ENCODE peak calls at places on chromosome X, in nine cellular contexts. C is OCI-LY7, U is mammary epithelial cell, B is tibial nerve, E is ovary, N is fibroblast of mammary gland, H is Peyer's patch, I is ascending aorta, T is omental fat pad. V is an unnamed sample.

GRCh38 chrX:24846551-24847170 is 152.9 kb downstream of the POLA1 start:
- DNase-seq in H (no peak), E (peak), B (peak), U (no peak), C (no peak), N (peak), T (no peak), I (no peak), V (no peak)

GRCh38 chrX:22043872-22044271 is 11.7 kb downstream of the PHEX start:
- DNase-seq in H (no peak), T (no peak), N (no peak), B (no peak), I (no peak), U (no peak), E (no peak), C (no peak), V (no peak)

GRCh38 chrX:125205918-125206665 is 113.6 kb upstream of the TEX13C start:
- DNase-seq in C (no peak), U (no peak), H (no peak), E (no peak), T (no peak), N (no peak), B (no peak), I (no peak), V (no peak)

GRCh38 chrX:26442340-26442739 is 226.4 kb downstream of the MAGEB5 start:
- DNase-seq in N (peak), H (no peak), B (no peak), E (no peak), U (peak), I (no peak), C (no peak), T (no peak), V (peak)

GRCh38 chrX:52422884-52423283 is 54.1 kb downstream of the XAGE2 start:
- DNase-seq in H (no peak), C (no peak), B (no peak), U (no peak), N (peak), T (no peak), I (no peak), E (no peak), V (no peak)

GRCh38 chrX:15334561-15334960 is 762 bp downstream of the PIGA start:
- DNase-seq in T (no peak), E (no peak), I (no peak), C (peak), U (peak), B (no peak), N (peak), H (no peak), V (peak)

GRCh38 chrX:17860811-17861495 is at the start of gene RAI2:
- DNase-seq in N (no peak), I (no peak), T (no peak), H (peak), U (no peak), B (no peak), E (peak), C (no peak), V (no peak)

GRCh38 chrX:135327299-135327698 is 18.0 kb downstream of the ETDC start:
- DNase-seq in H (no peak), T (no peak), E (no peak), C (no peak), U (peak), B (no peak), N (peak), I (no peak), V (peak)

GRCh38 chrX:145817299-145817665 is 347 bp upstream of the SLITRK2 start:
- DNase-seq in N (peak), C (no peak), I (no peak), B (no peak), E (no peak), H (no peak), T (no peak), U (no peak), V (no peak)

GRCh38 chrX:135168533-135168932 is 2.7 kb downstream of the CT55 start:
- DNase-seq in H (no peak), T (no peak), B (no peak), I (no peak), N (no peak), E (no peak), C (no peak), U (no peak), V (no peak)

GRCh38 chrX:96424007-96424406 is 260.6 kb upstream of the DIAPH2 start:
- DNase-seq in I (no peak), H (no peak), U (no peak), T (no peak), C (no peak), N (peak), B (no peak), E (no peak), V (peak)

GRCh38 chrX:134636859-134637258 is 21.4 kb downstream of the PLAC1 start:
- DNase-seq in U (no peak), T (no peak), H (no peak), B (no peak), E (no peak), C (no peak), N (peak), I (no peak), V (no peak)

GRCh38 chrX:153830632-153831434 is 489 bp upstream of the PDZD4 start:
- DNase-seq in B (no peak), T (no peak), U (no peak), E (no peak), I (no peak), N (no peak), H (no peak), C (no peak), V (no peak)

GRCh38 chrX:14351889-14352288 is 177.4 kb upstream of the GLRA2 start:
- DNase-seq in H (no peak), C (no peak), I (no peak), U (no peak), T (no peak), N (no peak), B (no peak), E (no peak), V (no peak)

GRCh38 chrX:34877451-34877850 is 65.1 kb upstream of the FAM47B start:
- DNase-seq in I (no peak), T (no peak), U (no peak), H (no peak), N (peak), C (no peak), E (no peak), B (no peak), V (no peak)

GRCh38 chrX:17596051-17596450 is 141.2 kb upstream of the SCML1 start:
- DNase-seq in T (no peak), B (no peak), H (no peak), I (no peak), N (peak), E (no peak), U (peak), C (no peak), V (peak)

GRCh38 chrX:153766098-153766817 is 2.2 kb downstream of the PLXNB3 start:
- DNase-seq in U (peak), I (no peak), T (no peak), C (peak), N (peak), B (no peak), E (no peak), H (no peak), V (peak)

GRCh38 chrX:46637937-46638336 is 64.4 kb downstream of the CHST7 start:
- DNase-seq in C (no peak), N (peak), B (no peak), I (no peak), E (no peak), T (no peak), H (no peak), U (peak), V (no peak)

GRCh38 chrX:44828008-44828605 is 15.7 kb upstream of the DUSP21 start:
- DNase-seq in E (no peak), B (no peak), U (peak), H (no peak), C (no peak), N (peak), I (no peak), T (no peak), V (peak)

GRCh38 chrX:139023531-139023930 is 312.0 kb upstream of the FGF13 start:
- DNase-seq in H (no peak), C (no peak), U (no peak), I (no peak), B (no peak), E (no peak), N (no peak), T (no peak), V (peak)

GRCh38 chrX:72470593-72471310 is 101.9 kb downstream of the HDAC8 start:
- DNase-seq in C (no peak), N (no peak), T (no peak), U (no peak), I (no peak), B (no peak), H (no peak), E (no peak), V (no peak)

GRCh38 chrX:37824491-37825224 is 22.7 kb downstream of the DYNLT3 start:
- DNase-seq in B (no peak), T (no peak), H (no peak), N (no peak), I (no peak), C (peak), U (no peak), E (no peak), V (no peak)

DNA sequence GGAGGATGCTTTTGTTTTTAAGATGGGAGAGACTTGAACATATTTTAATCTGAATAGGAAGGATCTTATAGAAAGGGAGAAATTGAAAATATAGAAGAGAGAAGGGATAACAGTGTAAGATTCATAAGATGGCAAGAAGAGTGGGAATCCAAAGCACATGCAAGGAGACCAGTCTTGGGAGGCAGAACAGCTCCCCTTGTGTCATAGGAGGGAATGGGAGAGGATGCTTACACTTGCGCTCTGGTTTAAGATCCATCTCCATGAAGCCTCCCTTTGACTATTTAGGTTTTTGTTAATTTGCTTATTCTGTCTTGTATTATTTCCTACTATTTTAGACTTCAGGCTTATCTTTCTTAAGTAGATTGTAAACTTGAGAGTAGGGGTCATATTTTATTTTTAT is 42.7 kb downstream of the KIF4A start:
- DNase-seq in E (no peak), T (no peak), H (no peak), N (no peak), I (no peak), U (no peak), C (no peak), B (no peak), V (no peak)
- TF ChIP-seq CTCF in E (no peak), T (no peak), H (no peak), N (peak), I (no peak), U (peak), C (no peak), B (no peak), V (peak)

GRCh38 chrX:68918202-68918601 is 89.4 kb downstream of the EFNB1 start:
- DNase-seq in I (no peak), C (no peak), N (no peak), B (no peak), U (no peak), E (no peak), H (no peak), T (no peak), V (no peak)
- TF ChIP-seq CTCF in I (no peak), C (peak), N (no peak), B (no peak), U (peak), E (no peak), H (no peak), T (no peak), V (no peak)

DNA sequence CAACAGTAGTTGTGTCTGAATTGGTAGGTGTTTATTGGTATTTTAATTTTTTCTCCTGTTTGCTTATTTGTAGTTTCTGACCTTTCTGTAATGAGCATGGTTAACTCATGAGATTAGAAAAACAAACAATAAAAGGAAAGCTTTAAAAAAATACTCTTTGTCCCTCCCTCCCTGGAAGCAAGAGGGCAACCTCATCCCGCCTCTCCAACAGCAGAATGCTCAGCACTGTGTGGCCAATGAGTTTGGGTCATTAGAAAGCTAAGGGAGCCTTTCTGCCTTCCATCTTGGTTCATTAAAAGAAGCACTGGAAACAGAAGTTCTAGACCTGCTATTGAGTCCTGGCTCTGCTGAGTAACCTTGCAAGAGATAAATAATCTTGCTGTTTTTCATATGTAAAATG is 33.9 kb downstream of the TRPC5 start:
- DNase-seq in I (no peak), T (no peak), E (no peak), B (no peak), N (no peak), C (no peak), H (no peak), U (no peak), V (no peak)
- TF ChIP-seq CTCF in I (no peak), T (no peak), E (no peak), B (no peak), N (no peak), C (no peak), H (no peak), U (no peak), V (no peak)

DNA sequence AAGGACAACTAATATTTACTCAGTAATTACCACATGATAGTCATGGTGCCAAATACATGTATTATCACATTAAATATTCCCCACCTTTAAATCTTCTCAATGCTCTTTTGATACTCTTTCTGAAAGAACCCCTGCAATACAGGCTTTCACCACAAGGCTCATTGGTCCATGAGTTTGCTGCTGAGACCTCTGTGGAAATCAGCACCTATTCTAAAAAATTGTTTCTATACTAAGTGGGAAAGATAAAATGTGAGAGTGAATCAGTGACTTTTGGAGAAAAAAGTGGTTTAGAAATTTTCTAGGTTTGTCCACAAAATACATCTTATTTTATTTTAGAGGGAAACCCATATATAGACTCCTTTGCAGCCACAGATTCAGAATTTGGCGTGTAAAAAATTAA is 257.3 kb downstream of the ZIC3 start:
- DNase-seq in I (no peak), H (no peak), B (no peak), E (no peak), U (no peak), N (no peak), T (no peak), C (no peak), V (no peak)
- TF ChIP-seq CTCF in I (peak), H (no peak), B (no peak), E (no peak), U (no peak), N (no peak), T (no peak), C (peak), V (no peak)

DNA sequence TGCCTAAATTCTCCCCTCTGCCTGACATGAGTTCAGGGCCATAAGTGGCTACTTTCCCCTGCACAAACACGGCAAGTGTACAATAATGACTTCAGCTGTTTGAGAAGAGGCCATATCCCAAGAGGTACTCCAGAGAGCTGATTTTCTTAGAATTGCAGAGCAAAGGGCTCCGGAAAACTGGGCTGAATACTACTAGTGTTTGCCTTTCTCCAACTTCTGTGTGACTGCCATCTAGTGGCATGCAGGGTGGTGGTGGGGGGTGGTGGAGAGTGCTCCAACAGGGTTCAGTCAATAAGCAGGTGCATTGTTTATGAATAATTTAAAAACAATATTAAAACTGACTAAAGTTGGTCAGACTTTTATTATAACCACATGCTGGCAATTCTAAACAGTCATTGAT is 130.0 kb downstream of the CHRDL1 start:
- DNase-seq in H (no peak), C (peak), I (no peak), B (no peak), E (no peak), T (no peak), N (peak), U (peak), V (peak)
- TF ChIP-seq CTCF in H (no peak), C (peak), I (no peak), B (no peak), E (no peak), T (no peak), N (peak), U (peak), V (peak)

GRCh38 chrX:102684772-102685520 is 27.3 kb upstream of the GPRASP2 start:
- DNase-seq in N (no peak), B (no peak), H (no peak), U (no peak), T (no peak), I (no peak), E (no peak), C (no peak), V (no peak)
- TF ChIP-seq CTCF in N (no peak), B (no peak), H (no peak), U (no peak), T (no peak), I (no peak), E (no peak), C (no peak), V (no peak)

DNA sequence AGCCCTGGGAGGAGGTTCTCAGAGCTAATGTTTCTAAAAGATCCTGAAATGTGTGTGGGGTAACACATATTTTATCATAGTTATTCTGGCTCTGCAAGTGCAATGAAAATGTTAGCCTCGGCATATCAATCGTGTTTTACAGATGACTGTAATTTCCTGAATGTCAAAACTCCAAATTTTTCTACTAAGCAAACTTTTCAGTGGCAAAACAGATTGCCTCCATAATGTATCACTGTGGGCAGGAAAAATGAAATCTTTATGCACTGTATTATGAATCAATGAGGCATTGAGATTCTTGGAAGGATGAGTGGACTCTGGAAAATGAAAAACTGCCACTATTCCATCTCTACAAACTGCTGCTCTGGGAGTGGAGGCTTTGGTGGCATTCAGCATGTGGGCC is 160.0 kb upstream of the MBNL3 start:
- DNase-seq in U (no peak), H (no peak), T (no peak), N (no peak), C (no peak), I (no peak), E (no peak), B (no peak), V (no peak)
- TF ChIP-seq CTCF in U (no peak), H (no peak), T (no peak), N (no peak), C (no peak), I (no peak), E (no peak), B (no peak), V (no peak)

DNA sequence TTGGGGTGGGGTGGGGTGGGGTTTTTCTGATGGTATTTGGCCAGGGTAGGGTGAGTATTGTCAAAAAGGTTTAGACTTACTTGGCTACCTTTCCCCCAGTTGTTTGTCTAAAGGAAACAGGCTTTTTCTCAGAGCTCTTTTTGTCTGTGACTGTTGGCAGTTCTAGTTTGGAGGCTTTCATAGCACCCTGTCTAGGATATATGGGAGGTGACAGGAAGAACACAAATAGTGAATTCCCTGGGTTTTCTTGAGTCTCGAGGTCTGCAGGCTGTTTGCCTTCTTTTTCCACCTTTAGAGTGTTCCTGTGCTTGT is 13.5 kb downstream of the RPS6KA3 start:
- DNase-seq in B (no peak), T (no peak), U (no peak), E (no peak), N (no peak), I (no peak), H (no peak), C (no peak), V (no peak)
- TF ChIP-seq CTCF in B (no peak), T (no peak), U (no peak), E (no peak), N (no peak), I (no peak), H (no peak), C (no peak), V (no peak)

V was measured in epithelial cell of esophagus.